ENCODE peak calls at places on chromosome X, in four cellular contexts. W, I, G and N are unnamed samples.
A peak's percentile ranks its signal among the peaks of the same experiment; 100 is the strongest.

GRCh38 chrX:23540532-23540931 is 126.8 kb upstream of the PRDX4 start:
- DNase-seq in I (no peak), W (no peak), G (no peak), N (no peak)

GRCh38 chrX:150984164-150984824 is 1.2 kb downstream of the HMGB3 start:
- DNase-seq in G (no peak), W (no peak), I (peak; percentile 26), N (no peak)

GRCh38 chrX:18173494-18174180 is 47.0 kb downstream of the BEND2 start:
- DNase-seq in G (no peak), I (no peak), W (no peak), N (no peak)

GRCh38 chrX:54950730-54951375 is 30.2 kb downstream of the TRO start:
- DNase-seq in G (peak; percentile 66), W (no peak), I (no peak), N (no peak)

GRCh38 chrX:1212532-1212931 is at the start of gene CRLF2:
- DNase-seq in I (peak; percentile 44), W (no peak), G (no peak), N (peak; percentile 27)

GRCh38 chrX:136147966-136148365 is 633 bp downstream of the FHL1 start:
- DNase-seq in I (no peak), G (no peak), W (no peak), N (no peak)

GRCh38 chrX:32877592-32877991 is 333.8 kb downstream of the DMD start:
- DNase-seq in W (peak; percentile 0), G (no peak), I (no peak), N (no peak)

GRCh38 chrX:18877472-18877871 is 106.4 kb downstream of the PHKA2 start:
- DNase-seq in G (no peak), W (no peak), I (no peak), N (peak; percentile 17)

GRCh38 chrX:74535633-74536141 is 78.7 kb downstream of the RLIM start:
- DNase-seq in G (peak; percentile 82), W (peak; percentile 70), I (no peak), N (peak; percentile 83)

GRCh38 chrX:23773601-23774175 is 9.3 kb upstream of the SAT1 start:
- DNase-seq in W (no peak), G (no peak), I (peak; percentile 71), N (no peak)

GRCh38 chrX:136185409-136186022 is 38.2 kb downstream of the FHL1 start:
- DNase-seq in G (no peak), I (no peak), W (peak; percentile 47), N (no peak)

GRCh38 chrX:93673869-93674271 is at the start of gene FAM133A:
- DNase-seq in I (no peak), W (peak; percentile 66), G (no peak), N (no peak)
- H3K27ac ChIP-seq in I (no peak within 1 kb of the TSS), W (peak within 1 kb of the TSS; percentile 70), G (no peak within 1 kb of the TSS), N (peak within 1 kb of the TSS; percentile 75)

GRCh38 chrX:21375795-21376069 is 1.5 kb downstream of the CNKSR2 start:
- DNase-seq in W (no peak), G (no peak), I (no peak), N (no peak)
- H3K4me3 ChIP-seq in W (peak overlapping the region; percentile 62), G (no peak overlapping the region), I (no peak overlapping the region), N (peak overlapping the region; percentile 49)

DNA sequence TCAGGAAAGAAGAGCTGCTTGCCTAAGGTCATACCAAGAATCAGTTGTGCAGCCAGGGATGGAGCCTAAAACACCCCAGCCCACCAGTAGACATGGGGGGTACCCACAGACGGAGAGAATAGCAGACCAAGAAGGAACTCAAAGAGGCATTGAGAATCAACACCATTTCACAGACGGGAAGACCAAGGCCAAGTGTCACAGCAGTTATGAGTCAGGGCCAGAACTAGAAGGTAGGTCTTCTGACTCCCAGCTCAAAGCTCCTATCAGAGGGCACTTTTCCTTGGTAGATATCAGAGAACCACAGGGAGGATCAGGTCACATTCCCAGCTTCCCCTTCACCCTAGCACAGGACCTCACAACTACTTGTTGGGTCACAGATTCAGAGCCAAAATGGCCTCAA is 14.5 kb downstream of the OTUD5 start:
- DNase-seq in W (no peak), G (no peak), I (no peak), N (no peak)
- H3K4me1 ChIP-seq in W (peaks cover under 1% of the 10 kb centered on the region), G (no peaks in the 10 kb centered on the region), I (peaks cover 79% of the 10 kb centered on the region), N (peaks cover 52% of the 10 kb centered on the region)

GRCh38 chrX:16772460-16772859 is 13.8 kb upstream of the TXLNG start:
- DNase-seq in W (no peak), G (no peak), I (no peak), N (no peak)

GRCh38 chrX:16774746-16775145 is 11.5 kb upstream of the TXLNG start:
- DNase-seq in G (no peak), W (no peak), I (no peak), N (no peak)

GRCh38 chrX:16770970-16771482 is 15.2 kb upstream of the TXLNG start:
- DNase-seq in I (no peak), G (no peak), W (no peak), N (no peak)

DNA sequence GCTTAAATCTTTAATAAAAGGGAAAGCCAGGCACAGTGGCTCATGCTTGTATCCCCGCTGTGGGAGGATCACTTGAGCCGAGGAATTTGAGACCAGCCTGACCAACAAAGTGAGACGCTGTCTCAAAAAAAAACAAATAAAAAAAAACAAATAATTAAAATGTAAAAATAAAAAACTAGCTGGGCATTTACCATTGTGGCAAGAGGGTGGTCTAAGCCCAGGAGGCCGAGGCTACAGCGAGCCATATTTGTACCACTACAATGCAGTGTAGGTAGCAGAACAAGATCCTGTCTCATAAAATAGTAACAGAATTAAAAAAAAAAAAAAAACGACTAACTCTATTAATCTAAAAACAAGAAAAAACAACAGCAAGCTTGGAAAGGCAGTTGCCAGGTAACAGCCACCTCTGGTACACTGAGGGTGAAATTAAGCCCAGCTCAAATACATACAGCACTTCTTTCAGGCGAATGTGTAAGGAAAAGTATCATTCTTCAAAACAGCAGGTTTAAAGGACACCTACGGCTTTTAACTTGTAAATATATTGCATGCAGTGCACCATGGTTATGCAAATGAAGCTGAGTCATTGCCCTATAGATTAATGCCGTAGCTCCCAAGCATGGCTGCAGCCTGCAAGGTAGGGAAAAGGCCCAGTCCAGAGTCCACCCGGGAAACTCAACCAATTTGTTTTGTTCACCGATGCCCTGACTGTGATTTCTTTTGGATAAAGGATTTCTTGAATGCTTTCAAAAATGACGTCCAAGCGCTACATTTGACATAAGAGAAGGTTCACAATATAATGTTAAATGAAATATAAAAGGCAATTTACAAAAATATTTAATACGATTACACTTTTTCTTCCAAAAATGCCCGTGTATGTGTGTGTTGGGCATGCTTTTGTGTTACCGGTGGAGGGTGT is 14.5 kb upstream of the TXLNG start:
- DNase-seq in G (no peak), W (peak; percentile 80), I (no peak), N (no peak)
- H3K27ac ChIP-seq in G (no peak overlapping the region), W (peak overlapping the region; percentile 99), I (no peak overlapping the region), N (no peak overlapping the region)

DNA sequence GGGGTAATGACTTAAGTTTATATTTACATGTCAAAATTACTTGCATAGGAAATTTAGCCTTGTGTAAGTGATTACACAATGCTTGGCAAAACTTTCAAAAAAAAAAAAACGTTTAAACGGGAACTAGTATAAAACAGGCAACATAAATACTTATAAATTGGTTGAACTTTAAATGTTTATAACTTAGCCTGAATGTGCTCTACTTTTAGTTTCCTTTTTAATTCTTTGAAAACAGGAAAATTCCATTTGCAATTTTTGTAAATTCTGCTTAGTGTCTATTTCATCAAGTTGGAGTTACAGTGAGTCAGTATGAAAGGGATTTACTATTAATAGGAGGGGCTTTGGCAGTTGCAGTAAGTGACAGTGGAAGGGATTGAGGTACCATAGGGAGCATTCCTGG is 2.6 kb downstream of the STAG2 start:
- DNase-seq in I (no peak), G (no peak), W (no peak), N (no peak)
- H3K4me3 ChIP-seq in I (peak overlapping the region; percentile 93), G (peak overlapping the region; percentile 2), W (peak overlapping the region; percentile 76), N (no peak overlapping the region)

DNA sequence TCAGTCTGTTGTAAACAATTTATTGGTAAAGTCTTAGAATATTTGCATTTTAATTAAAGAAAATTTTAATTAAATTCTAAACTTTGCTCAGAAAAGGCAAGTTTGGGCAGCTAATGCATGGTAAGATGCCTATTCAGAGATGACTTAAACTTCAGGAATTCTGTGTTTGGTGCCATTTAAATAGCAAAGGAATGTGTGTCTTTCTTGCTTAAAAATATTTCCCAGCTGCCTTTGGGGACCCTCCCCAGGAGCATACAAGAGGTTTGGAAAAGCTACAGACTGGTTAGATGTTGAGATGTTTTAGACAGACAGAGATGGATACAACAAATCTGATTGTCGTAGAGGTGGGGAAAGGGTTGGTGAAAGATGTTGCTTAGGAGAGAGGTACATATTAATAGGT is 36.5 kb downstream of the AFF2 start:
- DNase-seq in G (no peak), I (no peak), W (peak; percentile 23), N (no peak)
- H3K4me1 ChIP-seq in G (no peaks in the 10 kb centered on the region), I (peaks cover 86% of the 10 kb centered on the region), W (no peaks in the 10 kb centered on the region), N (no peaks in the 10 kb centered on the region)

DNA sequence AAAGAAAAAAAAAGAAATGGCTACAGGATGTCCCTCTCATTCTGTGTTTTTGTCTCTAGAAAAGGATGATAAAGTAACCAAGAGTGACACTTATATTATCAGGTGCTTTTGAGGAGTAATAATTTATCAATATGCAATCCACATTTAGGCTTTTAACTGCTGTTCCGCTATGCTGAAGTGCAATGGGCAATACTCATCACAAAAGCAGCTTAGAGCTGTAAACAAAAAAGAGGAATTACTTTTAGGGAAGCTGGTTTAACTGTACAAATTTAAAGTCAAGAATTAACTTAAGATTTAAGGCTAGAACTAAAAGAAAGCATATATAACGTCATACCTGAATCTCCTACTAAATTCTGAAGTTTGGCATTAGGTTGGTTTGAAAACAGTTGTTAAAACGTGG is 93.5 kb upstream of the DDX3X start:
- DNase-seq in W (no peak), G (no peak), I (no peak), N (no peak)
- H3K27ac ChIP-seq in W (no peak overlapping the region), G (no peak overlapping the region), I (no peak overlapping the region), N (no peak overlapping the region)